ENCODE peak calls at places on chromosomes 4 and X, in five cellular contexts. H is fibroblast of mammary gland; I is CD8-positive, alpha-beta T cell; M is bronchial epithelial cell; G is GM12865. U is an unnamed sample.

GRCh38 chrX:77451041-77451440 is 3.9 kb downstream of the FGF16 start:
- DNase-seq in H (peak; percentile 81), I (no peak), M (peak; percentile 76), G (peak; percentile 6), U (peak; percentile 67)

GRCh38 chr4:121185960-121186359 is 21.8 kb upstream of the TNIP3 start:
- DNase-seq in H (no peak), I (no peak), M (no peak), G (peak; percentile 45), U (no peak)

GRCh38 chrX:41145920-41146608 is 60.8 kb downstream of the USP9X start:
- DNase-seq in H (peak; percentile 95), I (no peak), M (peak; percentile 85), G (no peak), U (peak; percentile 69)

GRCh38 chr4:34766935-34767859 is 1477.1 kb downstream of the ARAP2 start:
- DNase-seq in H (no peak), I (no peak), M (peak; percentile 1), G (no peak), U (no peak)

GRCh38 chrX:109902665-109903064 is 100.2 kb upstream of the TMEM164 start:
- DNase-seq in H (peak; percentile 71), I (no peak), M (no peak), G (no peak), U (peak; percentile 30)

GRCh38 chrX:154019633-154020499 is at the start of gene IRAK1:
- DNase-seq in H (peak; percentile 52), I (no peak), M (peak; percentile 18), G (peak; percentile 69), U (peak; percentile 17)

GRCh38 chrX:154661200-154661599 is 7.8 kb upstream of the CTAG2 start:
- DNase-seq in H (no peak), I (no peak), M (no peak), G (no peak), U (no peak)

GRCh38 chrX:43958529-43958928 is 14.7 kb downstream of the NDP start:
- DNase-seq in H (peak; percentile 90), I (no peak), M (peak; percentile 77), G (peak; percentile 55), U (peak; percentile 77)

GRCh38 chrX:50988649-50989048 is 78.1 kb downstream of the BMP15 start:
- DNase-seq in H (peak; percentile 47), I (no peak), M (peak; percentile 28), G (peak; percentile 8), U (peak; percentile 3)

GRCh38 chr4:3421470-3421869 is 20.3 kb upstream of the HGFAC start:
- DNase-seq in H (no peak), I (no peak), M (no peak), G (no peak), U (no peak)

GRCh38 chrX:49230500-49231232 is 2.5 kb downstream of the CACNA1F start:
- DNase-seq in H (peak; percentile 4), I (peak; percentile 18), M (peak; percentile 49), G (peak; percentile 72), U (no peak)
- TF ChIP-seq CTCF in H (peak; percentile 8), I (no peak), M (peak; percentile 17), G (peak; percentile 26), U (no peak)

GRCh38 chr4:185564355-185564754 is 29.0 kb upstream of the PDLIM3 start:
- DNase-seq in H (no peak), I (no peak), M (no peak), G (no peak), U (no peak)
- TF ChIP-seq CTCF in H (no peak), I (no peak), M (no peak), G (no peak), U (no peak)

GRCh38 chr4:56656346-56656643 is 24.8 kb downstream of the HOPX start:
- DNase-seq in H (no peak), I (no peak), M (no peak), G (peak; percentile 18), U (no peak)
- TF ChIP-seq CTCF in H (peak; percentile 36), I (no peak), M (peak; percentile 48), G (no peak), U (no peak)

GRCh38 chr4:42965326-42965725 is 72.8 kb downstream of the GRXCR1 start:
- DNase-seq in H (no peak), I (no peak), M (peak; percentile 14), G (peak; percentile 1), U (no peak)
- TF ChIP-seq CTCF in H (no peak), I (no peak), M (no peak), G (no peak), U (no peak)

GRCh38 chrX:55135171-55135570 is 46.4 kb downstream of the PAGE2 start:
- DNase-seq in H (peak; percentile 31), I (no peak), M (peak; percentile 29), G (peak; percentile 8), U (peak; percentile 24)
- TF ChIP-seq CTCF in H (peak; percentile 51), I (peak; percentile 24), M (peak; percentile 52), G (no peak), U (peak; percentile 73)

GRCh38 chrX:25020391-25021131 is 4.8 kb upstream of the ARX start:
- DNase-seq in H (no peak), I (no peak), M (no peak), G (peak; percentile 23), U (no peak)

GRCh38 chrX:25023908-25024307 is 8.1 kb upstream of the ARX start:
- DNase-seq in H (no peak), I (no peak), M (no peak), G (no peak), U (no peak)

GRCh38 chrX:25021132-25021498 is 5.3 kb upstream of the ARX start:
- DNase-seq in H (no peak), I (no peak), M (no peak), G (no peak), U (no peak)

GRCh38 chrX:25019707-25020390 is 4.1 kb upstream of the ARX start:
- DNase-seq in H (no peak), I (no peak), M (no peak), G (no peak), U (no peak)

DNA sequence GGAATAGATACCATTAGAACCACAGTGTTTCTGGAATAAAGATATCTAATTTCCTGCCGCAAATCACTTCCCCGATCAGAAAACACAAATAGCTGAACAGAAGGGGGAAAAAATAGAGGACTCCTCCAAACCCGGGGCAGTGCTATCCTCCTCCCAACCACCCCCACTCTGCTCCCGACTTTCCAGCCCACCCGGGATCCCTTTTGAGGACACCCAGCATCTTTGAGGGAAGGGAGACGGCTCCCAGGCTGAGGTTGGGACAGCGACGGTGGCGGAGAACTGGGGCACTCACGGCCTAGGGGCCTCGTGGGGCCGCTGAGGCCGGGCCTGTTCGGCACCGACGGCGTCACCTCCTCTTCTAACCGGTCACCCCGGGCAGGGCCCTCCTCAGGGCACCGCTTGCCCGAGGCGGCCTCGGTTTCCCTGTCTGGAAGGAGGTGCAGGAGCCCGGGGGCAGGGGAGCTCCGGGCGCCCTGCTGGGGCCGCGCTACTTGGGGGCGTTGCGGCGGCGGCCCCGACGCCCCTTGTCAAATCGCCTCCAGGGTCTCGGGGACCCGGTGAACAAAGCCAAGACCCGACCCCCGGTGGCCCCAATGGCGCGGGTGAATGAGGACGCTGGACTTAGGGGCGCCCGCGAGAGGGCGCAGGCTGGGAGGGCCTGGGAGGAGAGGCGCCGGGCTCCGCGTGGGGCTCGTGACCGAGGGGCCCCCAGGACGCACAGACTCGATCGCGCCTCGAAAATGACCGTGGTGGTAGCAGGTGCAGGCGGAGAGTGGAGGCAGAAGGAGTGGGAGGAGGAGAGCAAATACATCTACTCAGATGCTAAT is 6.9 kb upstream of the ARX start:
- DNase-seq in H (no peak), I (no peak), M (no peak), G (no peak), U (no peak)
- TF ChIP-seq CTCF in H (no peak), I (no peak), M (peak; percentile 20), G (no peak), U (peak; percentile 33)

U was measured in HFFc6.